ENCODE peak calls at places on chromosomes 12 and 14, in six cellular contexts. F is heart left ventricle, U is K562, Y is stomach, H is HFF-Myc, G is neural crest cell. V is an unnamed sample.

GRCh38 chr14:102824832-102825231 is 47.6 kb downstream of the TRAF3 start:
- DNase-seq in U (no peak), H (no peak), Y (no peak), G (no peak), F (peak; percentile 52), V (no peak)

GRCh38 chr12:3261782-3262359 is 184.7 kb downstream of the TSPAN9 start:
- DNase-seq in F (no peak), Y (no peak), U (no peak), G (no peak), H (no peak), V (no peak)

GRCh38 chr12:66903782-66904396 is 225.0 kb upstream of the GRIP1 start:
- DNase-seq in G (no peak), U (no peak), F (no peak), Y (no peak), H (no peak), V (no peak)

GRCh38 chr14:41558527-41558926 is 48.1 kb upstream of the LRFN5 start:
- DNase-seq in F (no peak), H (no peak), U (no peak), Y (no peak), G (no peak), V (no peak)

GRCh38 chr12:8018666-8019581 is 13.6 kb upstream of the FOXJ2 start:
- DNase-seq in Y (no peak), U (peak; percentile 67), F (no peak), G (peak; percentile 43), H (no peak), V (no peak)

GRCh38 chr12:54145844-54146243 is 42.9 kb downstream of the SMUG1 start:
- DNase-seq in H (no peak), F (no peak), Y (no peak), U (no peak), G (no peak), V (no peak)

GRCh38 chr12:91327889-91328288 is 145.3 kb upstream of the DCN start:
- DNase-seq in U (no peak), F (no peak), Y (no peak), G (no peak), H (no peak), V (peak; percentile 63)

GRCh38 chr12:32197421-32197820 is 90.8 kb downstream of the BICD1 start:
- DNase-seq in H (no peak), F (no peak), Y (no peak), G (no peak), U (no peak), V (no peak)

GRCh38 chr12:52713960-52714886 is 10.9 kb upstream of the KRT77 start:
- DNase-seq in H (no peak), F (no peak), Y (no peak), U (no peak), G (peak; percentile 49), V (no peak)

GRCh38 chr12:64780531-64781373 is 21.5 kb upstream of the GNS start:
- DNase-seq in F (peak; percentile 38), H (no peak), U (no peak), G (peak; percentile 18), Y (peak; percentile 87), V (no peak)
- TF ChIP-seq CTCF in F (no peak), H (no peak), U (no peak), G (no peak), Y (no peak), V (no peak)

DNA sequence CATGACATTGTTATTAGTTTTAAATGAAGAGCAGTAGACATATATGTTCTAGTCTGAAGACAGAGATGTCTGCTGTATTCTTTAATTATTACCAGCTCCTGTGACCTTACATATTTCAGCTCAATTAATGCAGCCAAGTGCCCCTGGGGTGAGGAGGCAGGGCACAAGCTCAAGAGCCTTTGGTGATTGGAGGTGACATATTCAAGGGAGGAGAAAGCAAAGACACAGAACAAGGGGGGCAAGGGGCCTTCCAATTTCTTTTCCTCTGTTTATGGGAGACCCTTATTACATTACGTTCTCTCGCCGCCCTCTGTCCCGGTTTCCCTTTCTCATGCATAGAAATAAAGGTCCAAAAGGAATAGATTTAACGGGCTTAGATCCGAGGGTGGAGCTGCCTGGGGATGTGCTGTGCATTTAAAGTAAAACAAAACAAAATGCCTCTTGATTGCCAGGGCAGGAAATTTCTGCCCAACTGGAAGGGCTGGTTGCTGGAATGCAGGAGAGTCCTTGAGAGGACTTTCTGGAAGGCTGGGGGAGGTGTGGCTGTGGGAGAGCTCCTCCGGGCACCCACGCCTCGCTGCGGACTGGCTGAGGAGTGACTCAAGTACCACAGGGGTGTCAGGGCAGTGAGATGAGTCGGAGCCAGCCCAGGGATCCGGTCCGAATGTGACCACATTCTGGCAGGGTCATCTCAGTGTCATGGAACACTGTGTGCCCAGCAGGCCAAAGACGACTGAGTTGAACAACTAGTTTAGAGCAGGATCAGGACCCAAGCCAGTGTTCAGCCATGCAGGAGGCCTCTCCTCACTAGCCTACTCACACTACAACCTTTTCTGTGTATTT is 32.1 kb upstream of the GSG1 start:
- DNase-seq in G (no peak), U (peak; percentile 3), H (no peak), Y (peak; percentile 65), F (no peak), V (peak; percentile 73)
- TF ChIP-seq CTCF in G (no peak), U (no peak), H (no peak), Y (no peak), F (no peak), V (peak; percentile 10)

GRCh38 chr12:647713-648085 is 15.5 kb downstream of the NINJ2 start:
- DNase-seq in F (no peak), Y (no peak), U (no peak), H (no peak), G (no peak), V (no peak)

GRCh38 chr12:646303-647038 is 16.8 kb downstream of the NINJ2 start:
- DNase-seq in G (no peak), F (peak; percentile 84), H (no peak), Y (peak; percentile 73), U (peak; percentile 43), V (no peak)

GRCh38 chr12:645563-646071 is 17.6 kb downstream of the NINJ2 start:
- DNase-seq in Y (peak; percentile 38), F (peak; percentile 73), U (peak; percentile 83), G (no peak), H (no peak), V (no peak)

GRCh38 chr12:647039-647712 is 16.1 kb downstream of the NINJ2 start:
- DNase-seq in G (no peak), U (no peak), Y (no peak), H (no peak), F (no peak), V (no peak)

DNA sequence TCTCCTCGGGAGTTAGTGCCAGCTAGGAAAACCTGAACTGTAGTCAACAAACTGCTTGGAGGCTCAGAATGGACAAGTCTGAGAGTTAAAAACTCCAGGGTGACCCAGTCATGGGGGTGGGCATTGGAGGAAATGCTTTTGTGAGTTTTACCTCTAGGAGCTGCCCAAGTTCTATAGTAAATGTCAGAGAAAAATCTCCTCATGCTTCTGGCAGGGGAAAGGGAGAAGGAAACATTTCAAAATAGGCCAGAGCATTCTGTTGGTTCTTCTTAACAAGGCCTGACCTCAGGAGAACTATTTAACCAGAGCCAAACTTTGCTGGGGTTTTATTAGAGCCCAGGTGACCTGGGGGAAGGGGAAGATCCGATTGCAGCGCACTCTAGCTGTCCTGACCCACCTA is 12.3 kb downstream of the NINJ2 start:
- DNase-seq in U (no peak), H (no peak), Y (no peak), G (no peak), F (no peak), V (no peak)
- TF ChIP-seq CTCF in U (no peak), H (no peak), Y (no peak), G (no peak), F (no peak), V (no peak)

DNA sequence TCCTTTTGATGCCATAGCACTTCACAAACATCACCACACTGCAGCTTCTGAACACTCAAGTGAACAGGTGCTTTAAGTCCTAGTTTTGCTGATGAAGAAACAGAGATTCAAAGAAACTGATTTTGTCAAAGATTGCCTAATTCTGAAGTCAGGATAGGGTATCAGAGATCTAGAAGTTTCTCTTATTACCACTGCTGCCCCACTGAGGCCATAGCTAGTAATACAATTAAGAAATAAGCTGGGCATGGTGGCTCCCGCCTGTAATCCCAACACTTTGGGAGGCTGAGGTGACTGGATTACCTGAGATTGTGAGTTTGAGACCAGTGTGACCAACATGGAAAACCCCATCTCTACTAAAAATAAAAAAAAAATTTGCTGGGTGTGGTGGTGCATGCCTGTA is 458.3 kb upstream of the SEL1L start:
- DNase-seq in F (no peak), G (no peak), U (no peak), H (no peak), Y (no peak), V (no peak)
- TF ChIP-seq CTCF in F (no peak), G (peak; percentile 46), U (no peak), H (no peak), Y (no peak), V (peak; percentile 13)

GRCh38 chr14:26138764-26139445 is 458.9 kb downstream of the NOVA1 start:
- DNase-seq in Y (no peak), U (no peak), H (no peak), F (no peak), G (no peak), V (no peak)
- TF ChIP-seq CTCF in Y (no peak), U (no peak), H (no peak), F (no peak), G (no peak), V (no peak)

GRCh38 chr12:104588048-104588942 is 131.5 kb downstream of the CHST11 start:
- DNase-seq in Y (no peak), G (no peak), U (no peak), F (no peak), H (peak; percentile 80), V (no peak)
- TF ChIP-seq CTCF in Y (no peak), G (no peak), U (no peak), F (no peak), H (no peak), V (no peak)

DNA sequence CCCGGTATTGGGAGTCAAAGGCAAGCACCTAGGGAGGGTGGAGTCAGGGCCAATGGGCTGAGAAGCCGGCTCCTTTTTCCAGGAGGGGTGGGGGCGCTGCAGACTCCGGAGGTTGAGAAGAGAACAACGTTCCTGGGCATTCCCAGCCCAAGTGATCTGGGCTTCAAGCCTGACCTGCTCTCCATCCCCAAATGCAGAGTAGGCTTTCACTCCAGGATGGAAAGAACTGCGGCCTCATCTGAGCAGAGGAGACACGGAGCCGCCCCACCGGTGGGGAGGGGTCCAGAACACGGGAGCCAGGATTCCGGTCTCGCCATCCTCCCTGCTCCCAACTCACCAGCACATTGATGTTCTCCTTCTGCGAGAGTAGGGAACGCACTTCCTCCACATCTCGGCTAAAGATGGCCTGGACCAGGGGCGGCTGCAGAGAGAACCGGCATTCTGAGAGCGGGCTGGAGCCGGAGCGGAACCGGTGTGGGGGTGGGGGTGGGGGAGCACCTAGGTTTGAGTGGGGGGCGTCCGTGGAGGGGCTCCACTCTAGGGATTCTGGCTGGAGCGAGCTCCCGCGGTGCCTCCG is 605 bp downstream of the ANKRD52 start:
- DNase-seq in G (peak; percentile 38), H (no peak), F (no peak), U (peak; percentile 60), Y (no peak), V (no peak)
- TF ChIP-seq CTCF in G (no peak), H (no peak), F (no peak), U (peak; percentile 28), Y (no peak), V (peak; percentile 25)

GRCh38 chr12:82758743-82759142 is 72.0 kb downstream of the TMTC2 start:
- DNase-seq in U (no peak), H (no peak), G (no peak), F (no peak), Y (no peak), V (no peak)
- TF ChIP-seq CTCF in U (no peak), H (no peak), G (peak; percentile 22), F (no peak), Y (no peak), V (no peak)

V was measured in AG09309.